ENCODE peak calls at places on chromosomes 12 and 14, in five cellular contexts. One of them, this sample, is unnamed.

GRCh38 chr12:77064891-77065360 is 443 bp downstream of the E2F7 start:
- DNase-seq in right atrium auricular region: no peak
- DNase-seq in H1: no peak
- DNase-seq in lower lobe of right lung: no peak
- DNase-seq in AG04449: no peak
- DNase-seq in this sample: no peak

GRCh38 chr12:20269352-20270067 is 98.8 kb upstream of the PDE3A start:
- DNase-seq in right atrium auricular region: no peak
- DNase-seq in H1: no peak
- DNase-seq in lower lobe of right lung: no peak
- DNase-seq in AG04449: no peak
- DNase-seq in this sample: no peak

GRCh38 chr14:50363734-50364113 is 33.0 kb downstream of the CDKL1 start:
- DNase-seq in right atrium auricular region: no peak
- DNase-seq in H1: no peak
- DNase-seq in lower lobe of right lung: no peak
- DNase-seq in AG04449: no peak
- DNase-seq in this sample: no peak

GRCh38 chr14:31229009-31229408 is 21.4 kb upstream of the HECTD1 start:
- DNase-seq in right atrium auricular region: no peak
- DNase-seq in H1: no peak
- DNase-seq in lower lobe of right lung: no peak
- DNase-seq in AG04449: no peak
- DNase-seq in this sample: no peak

GRCh38 chr14:77212933-77213656 is 31.5 kb downstream of the TMEM63C start:
- DNase-seq in right atrium auricular region: no peak
- DNase-seq in H1: peak; percentile 90
- DNase-seq in lower lobe of right lung: peak; percentile 52
- DNase-seq in AG04449: no peak
- DNase-seq in this sample: no peak

GRCh38 chr14:75022655-75023054 is 19.9 kb downstream of the EIF2B2 start:
- DNase-seq in right atrium auricular region: no peak
- DNase-seq in H1: no peak
- DNase-seq in lower lobe of right lung: no peak
- DNase-seq in AG04449: no peak
- DNase-seq in this sample: no peak

GRCh38 chr14:70350078-70350477 is 9.4 kb downstream of the COX16 start:
- DNase-seq in right atrium auricular region: no peak
- DNase-seq in H1: peak; percentile 50
- DNase-seq in lower lobe of right lung: no peak
- DNase-seq in AG04449: no peak
- DNase-seq in this sample: no peak

GRCh38 chr12:4049566-4050080 is 176.4 kb upstream of the PARP11 start:
- DNase-seq in right atrium auricular region: no peak
- DNase-seq in H1: peak; percentile 33
- DNase-seq in lower lobe of right lung: no peak
- DNase-seq in AG04449: no peak
- DNase-seq in this sample: no peak

GRCh38 chr12:69901141-69901900 is 76.3 kb downstream of the MYRFL start:
- DNase-seq in right atrium auricular region: no peak
- DNase-seq in H1: no peak
- DNase-seq in lower lobe of right lung: no peak
- DNase-seq in AG04449: no peak
- DNase-seq in this sample: no peak

GRCh38 chr14:80678436-80678835 is 263.1 kb downstream of the CEP128 start:
- DNase-seq in right atrium auricular region: no peak
- DNase-seq in H1: no peak
- DNase-seq in lower lobe of right lung: no peak
- DNase-seq in AG04449: no peak
- DNase-seq in this sample: no peak

GRCh38 chr14:92472860-92473259 is 40.7 kb upstream of the RIN3 start:
- DNase-seq in right atrium auricular region: peak; percentile 59
- DNase-seq in H1: peak; percentile 27
- DNase-seq in lower lobe of right lung: no peak
- DNase-seq in AG04449: no peak
- DNase-seq in this sample: no peak

GRCh38 chr14:99278836-99279235 is 6.8 kb upstream of the BCL11B start:
- DNase-seq in right atrium auricular region: peak; percentile 44
- DNase-seq in H1: no peak
- DNase-seq in lower lobe of right lung: no peak
- DNase-seq in AG04449: no peak
- DNase-seq in this sample: no peak

GRCh38 chr14:92922883-92923743 is at the start of gene CHGA:
- DNase-seq in right atrium auricular region: no peak
- DNase-seq in H1: peak; percentile 94
- DNase-seq in lower lobe of right lung: peak; percentile 65
- DNase-seq in AG04449: no peak
- DNase-seq in this sample: no peak

GRCh38 chr12:132140918-132141841 is 2.9 kb downstream of the DDX51 start:
- DNase-seq in right atrium auricular region: no peak
- DNase-seq in H1: no peak
- DNase-seq in lower lobe of right lung: no peak
- DNase-seq in AG04449: no peak
- DNase-seq in this sample: no peak

GRCh38 chr14:100150932-100151587 is 8.4 kb downstream of the DEGS2 start:
- DNase-seq in right atrium auricular region: no peak
- DNase-seq in H1: no peak
- DNase-seq in lower lobe of right lung: no peak
- DNase-seq in AG04449: no peak
- DNase-seq in this sample: no peak

GRCh38 chr14:70654609-70655008 is 12.9 kb downstream of the TTC9 start:
- DNase-seq in right atrium auricular region: no peak
- DNase-seq in H1: no peak
- DNase-seq in lower lobe of right lung: no peak
- DNase-seq in AG04449: no peak
- DNase-seq in this sample: no peak

GRCh38 chr14:71021347-71022014 is 114.2 kb downstream of the PCNX1 start:
- DNase-seq in right atrium auricular region: no peak
- DNase-seq in H1: no peak
- DNase-seq in lower lobe of right lung: no peak
- DNase-seq in AG04449: peak; percentile 29
- DNase-seq in this sample: no peak

GRCh38 chr12:131263626-131264025 is 309.9 kb downstream of the ADGRD1 start:
- DNase-seq in right atrium auricular region: no peak
- DNase-seq in H1: no peak
- DNase-seq in lower lobe of right lung: peak; percentile 11
- DNase-seq in AG04449: no peak
- DNase-seq in this sample: no peak

GRCh38 chr12:120110550-120111501 is 5.7 kb downstream of the RAB35 start:
- DNase-seq in right atrium auricular region: peak; percentile 66
- DNase-seq in H1: peak; percentile 61
- DNase-seq in lower lobe of right lung: peak; percentile 88
- DNase-seq in AG04449: no peak
- DNase-seq in this sample: peak; percentile 38

GRCh38 chr14:58549358-58549757 is 88.4 kb upstream of the DACT1 start:
- DNase-seq in right atrium auricular region: no peak
- DNase-seq in H1: no peak
- DNase-seq in lower lobe of right lung: no peak
- DNase-seq in AG04449: no peak
- DNase-seq in this sample: no peak

GRCh38 chr12:80192087-80192486 is 92.8 kb downstream of the OTOGL start:
- DNase-seq in right atrium auricular region: no peak
- DNase-seq in H1: no peak
- DNase-seq in lower lobe of right lung: no peak
- DNase-seq in AG04449: no peak
- DNase-seq in this sample: no peak

GRCh38 chr12:101719566-101719965 is 19.7 kb downstream of the SYCP3 start:
- DNase-seq in right atrium auricular region: no peak
- DNase-seq in H1: no peak
- DNase-seq in lower lobe of right lung: no peak
- DNase-seq in AG04449: no peak
- DNase-seq in this sample: no peak

GRCh38 chr14:29462772-29463171 is 464.9 kb downstream of the PRKD1 start:
- DNase-seq in right atrium auricular region: no peak
- DNase-seq in H1: no peak
- DNase-seq in lower lobe of right lung: no peak
- DNase-seq in AG04449: no peak
- DNase-seq in this sample: no peak

GRCh38 chr12:56636675-56637540 is 6.8 kb upstream of the BAZ2A start:
- DNase-seq in right atrium auricular region: peak; percentile 99
- DNase-seq in H1: peak; percentile 92
- DNase-seq in lower lobe of right lung: peak; percentile 97
- DNase-seq in AG04449: peak; percentile 99
- DNase-seq in this sample: peak; percentile 77

GRCh38 chr12:60035835-60036234 is 440.0 kb downstream of the SLC16A7 start:
- DNase-seq in right atrium auricular region: no peak
- DNase-seq in H1: no peak
- DNase-seq in lower lobe of right lung: no peak
- DNase-seq in AG04449: no peak
- DNase-seq in this sample: no peak

GRCh38 chr12:68291396-68292036 is 38.1 kb upstream of the IL22 start:
- DNase-seq in right atrium auricular region: no peak
- DNase-seq in H1: no peak
- DNase-seq in lower lobe of right lung: no peak
- DNase-seq in AG04449: no peak
- DNase-seq in this sample: no peak

GRCh38 chr14:75570797-75571196 is 7.6 kb upstream of the FLVCR2 start:
- DNase-seq in right atrium auricular region: no peak
- DNase-seq in H1: no peak
- DNase-seq in lower lobe of right lung: no peak
- DNase-seq in AG04449: no peak
- DNase-seq in this sample: no peak

GRCh38 chr12:6653987-6654386 is 6.8 kb upstream of the ACRBP start:
- DNase-seq in right atrium auricular region: no peak
- DNase-seq in H1: no peak
- DNase-seq in lower lobe of right lung: no peak
- DNase-seq in AG04449: no peak
- DNase-seq in this sample: no peak
- H3K4me3 ChIP-seq in right atrium auricular region: no peak overlapping the region
- H3K4me3 ChIP-seq in H1: no peak overlapping the region
- H3K4me3 ChIP-seq in lower lobe of right lung: no peak overlapping the region
- H3K4me3 ChIP-seq in AG04449: no peak overlapping the region
- H3K4me3 ChIP-seq in this sample: no peak overlapping the region

GRCh38 chr12:85280984-85281946 is 1.2 kb downstream of the ALX1 start:
- DNase-seq in right atrium auricular region: no peak
- DNase-seq in H1: no peak
- DNase-seq in lower lobe of right lung: no peak
- DNase-seq in AG04449: no peak
- DNase-seq in this sample: no peak
- H3K4me3 ChIP-seq in right atrium auricular region: peak overlapping the region; percentile 16
- H3K4me3 ChIP-seq in H1: peak overlapping the region; percentile 76
- H3K4me3 ChIP-seq in lower lobe of right lung: peak overlapping the region; percentile 42
- H3K4me3 ChIP-seq in AG04449: peak overlapping the region; percentile 59
- H3K4me3 ChIP-seq in this sample: peak overlapping the region; percentile 38

GRCh38 chr12:107903377-107904061 is 129.0 kb downstream of the ASCL4 start:
- DNase-seq in right atrium auricular region: no peak
- DNase-seq in H1: peak; percentile 93
- DNase-seq in lower lobe of right lung: peak; percentile 84
- DNase-seq in AG04449: no peak
- DNase-seq in this sample: peak; percentile 1
- H3K4me3 ChIP-seq in right atrium auricular region: no peak overlapping the region
- H3K4me3 ChIP-seq in H1: peak overlapping the region; percentile 71
- H3K4me3 ChIP-seq in lower lobe of right lung: peak overlapping the region; percentile 47
- H3K4me3 ChIP-seq in AG04449: no peak overlapping the region
- H3K4me3 ChIP-seq in this sample: peak overlapping the region; percentile 59

DNA sequence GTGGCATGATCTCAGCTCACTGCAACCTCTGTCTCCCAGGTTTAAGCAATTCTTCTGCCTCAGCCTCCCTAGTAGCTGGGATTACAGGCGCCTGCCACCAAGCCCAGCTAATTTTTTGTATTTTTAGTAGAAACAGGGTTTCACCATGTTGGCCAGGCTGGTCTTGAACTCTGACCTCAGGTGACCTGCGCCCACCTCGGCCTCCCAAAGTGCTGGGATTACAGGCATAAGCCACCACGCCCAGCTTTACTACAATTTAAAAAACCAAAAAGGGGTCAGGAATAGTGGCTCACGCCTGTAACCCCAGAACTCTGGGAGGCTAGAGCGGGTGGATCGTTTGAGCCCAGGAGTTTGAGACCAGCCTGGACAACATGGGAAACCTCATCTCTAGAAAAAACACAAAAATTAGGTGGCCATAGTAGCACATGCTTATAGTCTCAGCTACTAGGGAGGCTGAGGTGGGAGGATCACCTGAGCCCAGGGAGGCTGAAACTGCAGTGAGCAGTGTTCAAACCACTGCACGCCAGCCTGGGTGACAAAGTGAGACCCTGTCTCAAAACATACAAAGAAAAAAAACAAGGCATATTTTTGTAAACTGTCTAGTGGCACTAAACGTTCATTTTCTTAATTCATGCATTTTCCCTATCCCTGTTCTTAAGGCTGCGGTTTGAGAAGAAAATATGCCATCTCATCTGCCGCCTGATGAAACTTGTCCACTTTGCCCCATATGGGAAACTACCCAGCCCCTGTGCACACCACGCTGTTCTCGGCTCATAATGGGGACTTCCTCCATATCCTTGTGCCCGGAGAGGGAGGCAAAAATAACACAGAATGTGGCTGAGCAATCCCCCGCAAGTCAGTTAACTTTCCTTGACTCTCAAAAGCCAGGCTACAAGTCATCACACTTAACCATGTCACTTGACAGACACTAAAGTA is 4.3 kb downstream of the RILPL2 start:
- DNase-seq in right atrium auricular region: no peak
- DNase-seq in H1: no peak
- DNase-seq in lower lobe of right lung: peak; percentile 65
- DNase-seq in AG04449: no peak
- DNase-seq in this sample: no peak
- H3K4me3 ChIP-seq in right atrium auricular region: no peak overlapping the region
- H3K4me3 ChIP-seq in H1: no peak overlapping the region
- H3K4me3 ChIP-seq in lower lobe of right lung: peak overlapping the region; percentile 96
- H3K4me3 ChIP-seq in AG04449: no peak overlapping the region
- H3K4me3 ChIP-seq in this sample: peak overlapping the region; percentile 44

GRCh38 chr12:42922512-42922865 is 332.9 kb upstream of the PRICKLE1 start:
- DNase-seq in right atrium auricular region: no peak
- DNase-seq in H1: no peak
- DNase-seq in lower lobe of right lung: no peak
- DNase-seq in AG04449: no peak
- DNase-seq in this sample: no peak
- H3K4me3 ChIP-seq in right atrium auricular region: no peak overlapping the region
- H3K4me3 ChIP-seq in H1: no peak overlapping the region
- H3K4me3 ChIP-seq in lower lobe of right lung: no peak overlapping the region
- H3K4me3 ChIP-seq in AG04449: no peak overlapping the region
- H3K4me3 ChIP-seq in this sample: no peak overlapping the region

GRCh38 chr12:459050-459429 is 699 bp upstream of the B4GALNT3 start:
- DNase-seq in right atrium auricular region: no peak
- DNase-seq in H1: no peak
- DNase-seq in lower lobe of right lung: no peak
- DNase-seq in AG04449: no peak
- DNase-seq in this sample: no peak
- H3K4me3 ChIP-seq in right atrium auricular region: no peak overlapping the region
- H3K4me3 ChIP-seq in H1: peak overlapping the region; percentile 62
- H3K4me3 ChIP-seq in lower lobe of right lung: peak overlapping the region; percentile 58
- H3K4me3 ChIP-seq in AG04449: no peak overlapping the region
- H3K4me3 ChIP-seq in this sample: no peak overlapping the region

DNA sequence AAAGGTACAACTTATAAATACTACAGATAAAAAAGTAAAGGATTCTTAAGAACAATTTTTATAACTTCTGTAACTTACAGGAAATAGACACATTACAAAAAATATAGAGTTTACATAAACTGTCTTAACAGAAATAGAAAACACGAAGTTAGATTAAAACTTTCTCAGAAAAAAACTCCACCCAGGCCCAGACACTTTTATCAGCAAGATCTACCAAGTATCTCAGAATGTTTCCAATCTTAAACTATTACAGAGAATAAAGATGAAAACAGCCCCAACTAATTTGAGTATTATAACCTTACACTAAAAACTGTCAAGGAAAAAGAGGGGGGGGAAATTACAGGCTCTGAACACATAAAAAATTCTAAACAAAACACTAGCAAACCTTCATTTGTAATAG is 8.2 kb downstream of the ZFC3H1 start:
- DNase-seq in right atrium auricular region: no peak
- DNase-seq in H1: no peak
- DNase-seq in lower lobe of right lung: no peak
- DNase-seq in AG04449: no peak
- DNase-seq in this sample: no peak
- H3K4me3 ChIP-seq in right atrium auricular region: no peak overlapping the region
- H3K4me3 ChIP-seq in H1: no peak overlapping the region
- H3K4me3 ChIP-seq in lower lobe of right lung: no peak overlapping the region
- H3K4me3 ChIP-seq in AG04449: no peak overlapping the region
- H3K4me3 ChIP-seq in this sample: no peak overlapping the region

GRCh38 chr12:2414810-2415567 is 362.2 kb downstream of the CACNA1C start:
- DNase-seq in right atrium auricular region: no peak
- DNase-seq in H1: no peak
- DNase-seq in lower lobe of right lung: no peak
- DNase-seq in AG04449: no peak
- DNase-seq in this sample: no peak
- H3K4me3 ChIP-seq in right atrium auricular region: no peak overlapping the region
- H3K4me3 ChIP-seq in H1: no peak overlapping the region
- H3K4me3 ChIP-seq in lower lobe of right lung: no peak overlapping the region
- H3K4me3 ChIP-seq in AG04449: no peak overlapping the region
- H3K4me3 ChIP-seq in this sample: no peak overlapping the region

This sample was measured in esophagus squamous epithelium.